ENCODE peak calls at places on chromosomes 16 and 17, in eight cellular contexts. One of them, this sample, is unnamed.

GRCh38 chr16:35377142-35377541 is 1917.7 kb downstream of the TP53TG3F start:
- DNase-seq in progenitor cell of endocrine pancreas: no peak
- DNase-seq in HFFc6: no peak
- DNase-seq in neural progenitor cell: no peak
- DNase-seq in mucosa of descending colon: no peak
- DNase-seq in breast epithelium: no peak
- DNase-seq in endothelial cell: no peak
- DNase-seq in dorsolateral prefrontal cortex: no peak
- DNase-seq in this sample: no peak

GRCh38 chr17:68759343-68760140 is 158.4 kb upstream of the FAM20A start:
- DNase-seq in neural progenitor cell: peak; percentile 90
- DNase-seq in endothelial cell: peak; percentile 75
- DNase-seq in progenitor cell of endocrine pancreas: peak; percentile 60
- DNase-seq in mucosa of descending colon: peak; percentile 92
- DNase-seq in dorsolateral prefrontal cortex: peak; percentile 86
- DNase-seq in HFFc6: peak; percentile 91
- DNase-seq in breast epithelium: peak; percentile 86
- DNase-seq in this sample: peak; percentile 93

GRCh38 chr16:17176199-17176598 is 294.6 kb downstream of the XYLT1 start:
- DNase-seq in breast epithelium: no peak
- DNase-seq in mucosa of descending colon: no peak
- DNase-seq in neural progenitor cell: no peak
- DNase-seq in dorsolateral prefrontal cortex: no peak
- DNase-seq in progenitor cell of endocrine pancreas: no peak
- DNase-seq in endothelial cell: no peak
- DNase-seq in HFFc6: no peak
- DNase-seq in this sample: no peak

GRCh38 chr17:21345236-21345635 is 30.9 kb upstream of the KCNJ12 start:
- DNase-seq in dorsolateral prefrontal cortex: peak; percentile 12
- DNase-seq in neural progenitor cell: no peak
- DNase-seq in progenitor cell of endocrine pancreas: no peak
- DNase-seq in HFFc6: no peak
- DNase-seq in endothelial cell: no peak
- DNase-seq in mucosa of descending colon: no peak
- DNase-seq in breast epithelium: peak; percentile 68
- DNase-seq in this sample: no peak

GRCh38 chr17:40777971-40778370 is 4.4 kb downstream of the KRT27 start:
- DNase-seq in progenitor cell of endocrine pancreas: no peak
- DNase-seq in breast epithelium: no peak
- DNase-seq in neural progenitor cell: no peak
- DNase-seq in dorsolateral prefrontal cortex: no peak
- DNase-seq in HFFc6: no peak
- DNase-seq in endothelial cell: no peak
- DNase-seq in mucosa of descending colon: no peak
- DNase-seq in this sample: no peak

GRCh38 chr16:50036426-50036825 is 11.4 kb downstream of the CNEP1R1 start:
- DNase-seq in dorsolateral prefrontal cortex: no peak
- DNase-seq in neural progenitor cell: no peak
- DNase-seq in HFFc6: no peak
- DNase-seq in mucosa of descending colon: peak; percentile 34
- DNase-seq in endothelial cell: no peak
- DNase-seq in breast epithelium: no peak
- DNase-seq in progenitor cell of endocrine pancreas: no peak
- DNase-seq in this sample: no peak

GRCh38 chr17:39688945-39689344 is 1.1 kb upstream of the PGAP3 start:
- DNase-seq in breast epithelium: no peak
- DNase-seq in HFFc6: no peak
- DNase-seq in mucosa of descending colon: no peak
- DNase-seq in endothelial cell: no peak
- DNase-seq in dorsolateral prefrontal cortex: no peak
- DNase-seq in progenitor cell of endocrine pancreas: no peak
- DNase-seq in neural progenitor cell: peak; percentile 32
- DNase-seq in this sample: no peak

GRCh38 chr17:79632432-79632735 is 21.5 kb upstream of the RBFOX3 start:
- DNase-seq in dorsolateral prefrontal cortex: no peak
- DNase-seq in mucosa of descending colon: no peak
- DNase-seq in breast epithelium: no peak
- DNase-seq in HFFc6: no peak
- DNase-seq in progenitor cell of endocrine pancreas: peak; percentile 4
- DNase-seq in endothelial cell: no peak
- DNase-seq in neural progenitor cell: no peak
- DNase-seq in this sample: no peak

GRCh38 chr17:75824050-75824552 is 20.1 kb downstream of the UNC13D start:
- DNase-seq in neural progenitor cell: no peak
- DNase-seq in breast epithelium: no peak
- DNase-seq in mucosa of descending colon: no peak
- DNase-seq in dorsolateral prefrontal cortex: no peak
- DNase-seq in HFFc6: no peak
- DNase-seq in endothelial cell: no peak
- DNase-seq in progenitor cell of endocrine pancreas: no peak
- DNase-seq in this sample: no peak

GRCh38 chr17:4968166-4968915 is 724 bp upstream of the SPAG7 start:
- DNase-seq in HFFc6: no peak
- DNase-seq in dorsolateral prefrontal cortex: no peak
- DNase-seq in neural progenitor cell: peak; percentile 90
- DNase-seq in breast epithelium: no peak
- DNase-seq in mucosa of descending colon: no peak
- DNase-seq in endothelial cell: peak; percentile 32
- DNase-seq in progenitor cell of endocrine pancreas: peak; percentile 28
- DNase-seq in this sample: no peak

GRCh38 chr16:5422047-5422446 is 324.5 kb upstream of the EEF2KMT start:
- DNase-seq in mucosa of descending colon: no peak
- DNase-seq in neural progenitor cell: no peak
- DNase-seq in HFFc6: no peak
- DNase-seq in dorsolateral prefrontal cortex: no peak
- DNase-seq in endothelial cell: no peak
- DNase-seq in progenitor cell of endocrine pancreas: no peak
- DNase-seq in breast epithelium: no peak
- DNase-seq in this sample: no peak

GRCh38 chr17:57124053-57124452 is 39.0 kb downstream of the AKAP1 start:
- DNase-seq in endothelial cell: no peak
- DNase-seq in dorsolateral prefrontal cortex: no peak
- DNase-seq in progenitor cell of endocrine pancreas: no peak
- DNase-seq in neural progenitor cell: no peak
- DNase-seq in mucosa of descending colon: no peak
- DNase-seq in HFFc6: no peak
- DNase-seq in breast epithelium: no peak
- DNase-seq in this sample: no peak

GRCh38 chr17:51638909-51639308 is 378.6 kb downstream of the UTP18 start:
- DNase-seq in mucosa of descending colon: no peak
- DNase-seq in HFFc6: no peak
- DNase-seq in breast epithelium: no peak
- DNase-seq in dorsolateral prefrontal cortex: no peak
- DNase-seq in endothelial cell: no peak
- DNase-seq in neural progenitor cell: no peak
- DNase-seq in progenitor cell of endocrine pancreas: no peak
- DNase-seq in this sample: no peak

GRCh38 chr17:5610956-5611355 is 26.6 kb upstream of the NLRP1 start:
- DNase-seq in progenitor cell of endocrine pancreas: no peak
- DNase-seq in endothelial cell: no peak
- DNase-seq in dorsolateral prefrontal cortex: no peak
- DNase-seq in HFFc6: no peak
- DNase-seq in mucosa of descending colon: peak; percentile 7
- DNase-seq in breast epithelium: no peak
- DNase-seq in neural progenitor cell: no peak
- DNase-seq in this sample: no peak

GRCh38 chr17:33218657-33219298 is 74.3 kb downstream of the ASIC2 start:
- DNase-seq in endothelial cell: no peak
- DNase-seq in neural progenitor cell: no peak
- DNase-seq in breast epithelium: no peak
- DNase-seq in HFFc6: peak; percentile 5
- DNase-seq in mucosa of descending colon: no peak
- DNase-seq in dorsolateral prefrontal cortex: no peak
- DNase-seq in progenitor cell of endocrine pancreas: no peak
- DNase-seq in this sample: peak; percentile 56

GRCh38 chr17:79153367-79154130 is 78.9 kb downstream of the ENGASE start:
- DNase-seq in progenitor cell of endocrine pancreas: no peak
- DNase-seq in mucosa of descending colon: no peak
- DNase-seq in breast epithelium: no peak
- DNase-seq in HFFc6: no peak
- DNase-seq in endothelial cell: no peak
- DNase-seq in neural progenitor cell: no peak
- DNase-seq in dorsolateral prefrontal cortex: no peak
- DNase-seq in this sample: no peak

GRCh38 chr16:54934536-54935410 is 4.1 kb downstream of the IRX5 start:
- DNase-seq in mucosa of descending colon: no peak
- DNase-seq in progenitor cell of endocrine pancreas: peak; percentile 34
- DNase-seq in dorsolateral prefrontal cortex: no peak
- DNase-seq in breast epithelium: peak; percentile 49
- DNase-seq in HFFc6: no peak
- DNase-seq in endothelial cell: peak; percentile 59
- DNase-seq in neural progenitor cell: peak; percentile 86
- DNase-seq in this sample: no peak

GRCh38 chr16:2197765-2198164 is 1.4 kb upstream of the CASKIN1 start:
- DNase-seq in breast epithelium: no peak
- DNase-seq in neural progenitor cell: no peak
- DNase-seq in mucosa of descending colon: no peak
- DNase-seq in endothelial cell: no peak
- DNase-seq in progenitor cell of endocrine pancreas: no peak
- DNase-seq in dorsolateral prefrontal cortex: no peak
- DNase-seq in HFFc6: no peak
- DNase-seq in this sample: no peak

DNA sequence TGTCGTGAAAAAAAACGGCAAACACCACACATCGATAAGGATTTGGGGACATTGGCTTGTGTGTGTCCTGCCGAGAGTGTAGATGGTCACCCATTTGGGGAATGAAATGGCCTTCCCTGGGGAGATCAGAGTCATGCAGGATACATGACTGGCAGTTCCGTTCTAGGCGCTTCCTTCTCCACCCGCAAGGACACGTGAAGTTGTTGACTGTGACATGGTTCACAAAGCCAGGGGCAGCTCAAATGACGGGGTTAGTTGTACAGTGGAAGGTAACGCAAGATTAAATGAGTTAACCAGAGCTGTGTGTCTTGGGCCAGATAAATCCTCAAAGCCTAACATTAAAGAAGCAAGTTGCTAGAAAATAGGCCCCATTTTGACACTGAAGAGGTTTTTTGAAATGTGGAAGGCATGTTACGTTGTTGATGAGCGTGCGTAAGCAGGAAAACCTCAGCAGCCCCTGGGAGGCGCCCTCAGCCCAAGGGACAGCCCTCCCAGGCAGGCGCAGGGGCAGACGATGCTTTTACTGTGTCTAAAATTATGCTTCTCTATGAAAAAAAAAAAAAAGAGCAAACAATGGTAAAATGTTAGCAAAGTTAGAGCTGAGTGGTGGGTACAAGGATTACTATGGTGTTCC is 35.9 kb upstream of the CHMP6 start:
- DNase-seq in dorsolateral prefrontal cortex: no peak
- DNase-seq in mucosa of descending colon: no peak
- DNase-seq in breast epithelium: no peak
- DNase-seq in progenitor cell of endocrine pancreas: no peak
- DNase-seq in HFFc6: no peak
- DNase-seq in endothelial cell: no peak
- DNase-seq in neural progenitor cell: peak; percentile 67
- DNase-seq in this sample: no peak
- TF ChIP-seq CTCF in dorsolateral prefrontal cortex: no peak
- TF ChIP-seq CTCF in mucosa of descending colon: no peak
- TF ChIP-seq CTCF in breast epithelium: no peak
- TF ChIP-seq CTCF in progenitor cell of endocrine pancreas: no peak
- TF ChIP-seq CTCF in HFFc6: no peak
- TF ChIP-seq CTCF in endothelial cell: no peak
- TF ChIP-seq CTCF in neural progenitor cell: peak; percentile 53
- TF ChIP-seq CTCF in this sample: no peak

GRCh38 chr17:54426287-54426886 is 474.3 kb upstream of the TOM1L1 start:
- DNase-seq in breast epithelium: no peak
- DNase-seq in progenitor cell of endocrine pancreas: no peak
- DNase-seq in mucosa of descending colon: no peak
- DNase-seq in HFFc6: no peak
- DNase-seq in dorsolateral prefrontal cortex: no peak
- DNase-seq in endothelial cell: no peak
- DNase-seq in neural progenitor cell: peak; percentile 53
- DNase-seq in this sample: no peak
- TF ChIP-seq CTCF in breast epithelium: no peak
- TF ChIP-seq CTCF in progenitor cell of endocrine pancreas: peak; percentile 68
- TF ChIP-seq CTCF in mucosa of descending colon: no peak
- TF ChIP-seq CTCF in HFFc6: no peak
- TF ChIP-seq CTCF in dorsolateral prefrontal cortex: peak; percentile 23
- TF ChIP-seq CTCF in endothelial cell: peak; percentile 18
- TF ChIP-seq CTCF in neural progenitor cell: peak; percentile 75
- TF ChIP-seq CTCF in this sample: no peak

GRCh38 chr16:19766554-19766884 is 48.4 kb downstream of the IQCK start:
- DNase-seq in HFFc6: no peak
- DNase-seq in breast epithelium: no peak
- DNase-seq in dorsolateral prefrontal cortex: no peak
- DNase-seq in progenitor cell of endocrine pancreas: no peak
- DNase-seq in neural progenitor cell: no peak
- DNase-seq in endothelial cell: no peak
- DNase-seq in mucosa of descending colon: no peak
- DNase-seq in this sample: no peak

GRCh38 chr16:19765860-19766553 is 47.9 kb downstream of the IQCK start:
- DNase-seq in mucosa of descending colon: peak; percentile 49
- DNase-seq in neural progenitor cell: no peak
- DNase-seq in endothelial cell: no peak
- DNase-seq in HFFc6: no peak
- DNase-seq in dorsolateral prefrontal cortex: peak; percentile 77
- DNase-seq in progenitor cell of endocrine pancreas: no peak
- DNase-seq in breast epithelium: peak; percentile 70
- DNase-seq in this sample: no peak

GRCh38 chr16:19769239-19769638 is 51.2 kb downstream of the IQCK start:
- DNase-seq in dorsolateral prefrontal cortex: no peak
- DNase-seq in mucosa of descending colon: no peak
- DNase-seq in HFFc6: no peak
- DNase-seq in progenitor cell of endocrine pancreas: no peak
- DNase-seq in breast epithelium: no peak
- DNase-seq in endothelial cell: no peak
- DNase-seq in neural progenitor cell: no peak
- DNase-seq in this sample: no peak

GRCh38 chr16:19766988-19767387 is 48.9 kb downstream of the IQCK start:
- DNase-seq in neural progenitor cell: no peak
- DNase-seq in progenitor cell of endocrine pancreas: no peak
- DNase-seq in dorsolateral prefrontal cortex: no peak
- DNase-seq in HFFc6: no peak
- DNase-seq in breast epithelium: no peak
- DNase-seq in mucosa of descending colon: no peak
- DNase-seq in endothelial cell: no peak
- DNase-seq in this sample: no peak

DNA sequence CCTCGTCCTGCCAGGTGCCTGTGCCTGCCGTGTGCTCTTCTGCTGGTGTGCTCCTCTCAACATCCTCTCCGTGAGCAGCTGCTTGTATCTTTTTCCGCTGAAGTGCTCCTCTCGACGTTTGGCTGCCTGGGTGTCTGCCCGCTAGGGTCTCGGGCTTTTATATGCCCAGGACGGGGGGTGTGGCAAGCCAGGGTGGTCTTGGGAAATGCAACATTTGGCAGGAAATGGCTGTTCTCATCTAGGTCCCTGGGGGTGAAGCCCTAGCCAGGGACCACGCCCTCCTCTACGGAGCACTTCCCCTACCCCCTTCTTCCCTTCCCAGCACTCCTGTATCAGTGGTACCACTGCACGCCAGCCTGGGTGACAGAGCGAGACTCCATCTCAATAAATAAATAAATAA is 49.4 kb downstream of the IQCK start:
- DNase-seq in neural progenitor cell: no peak
- DNase-seq in mucosa of descending colon: no peak
- DNase-seq in HFFc6: no peak
- DNase-seq in progenitor cell of endocrine pancreas: no peak
- DNase-seq in endothelial cell: no peak
- DNase-seq in dorsolateral prefrontal cortex: no peak
- DNase-seq in breast epithelium: no peak
- DNase-seq in this sample: no peak
- TF ChIP-seq CTCF in neural progenitor cell: no peak
- TF ChIP-seq CTCF in mucosa of descending colon: no peak
- TF ChIP-seq CTCF in HFFc6: no peak
- TF ChIP-seq CTCF in progenitor cell of endocrine pancreas: no peak
- TF ChIP-seq CTCF in endothelial cell: no peak
- TF ChIP-seq CTCF in dorsolateral prefrontal cortex: no peak
- TF ChIP-seq CTCF in breast epithelium: no peak
- TF ChIP-seq CTCF in this sample: no peak

GRCh38 chr17:59803377-59803757 is 89.4 kb downstream of the TUBD1 start:
- DNase-seq in progenitor cell of endocrine pancreas: no peak
- DNase-seq in endothelial cell: no peak
- DNase-seq in mucosa of descending colon: no peak
- DNase-seq in HFFc6: no peak
- DNase-seq in neural progenitor cell: no peak
- DNase-seq in dorsolateral prefrontal cortex: no peak
- DNase-seq in breast epithelium: no peak
- DNase-seq in this sample: no peak
- TF ChIP-seq CTCF in progenitor cell of endocrine pancreas: no peak
- TF ChIP-seq CTCF in endothelial cell: no peak
- TF ChIP-seq CTCF in mucosa of descending colon: no peak
- TF ChIP-seq CTCF in HFFc6: no peak
- TF ChIP-seq CTCF in neural progenitor cell: no peak
- TF ChIP-seq CTCF in dorsolateral prefrontal cortex: no peak
- TF ChIP-seq CTCF in breast epithelium: no peak
- TF ChIP-seq CTCF in this sample: no peak

This sample was measured in IMR-90.